ENCODE peak calls at places on chromosomes 2 and 18, in five cellular contexts. Q is IMR-90, O is suprapubic skin, R is GM23248, W is right lobe of liver. J is an unnamed sample.

GRCh38 chr2:223526106-223526505 is 76.1 kb downstream of the SCG2 start:
- DNase-seq in O (no peak), W (no peak), Q (no peak), R (no peak), J (no peak)

GRCh38 chr2:96759548-96759947 is 1.2 kb upstream of the CNNM4 start:
- DNase-seq in Q (no peak), O (no peak), W (no peak), R (no peak), J (no peak)

GRCh38 chr18:48802543-48803428 is 148.0 kb downstream of the SMAD7 start:
- DNase-seq in O (peak), R (no peak), W (peak), Q (no peak), J (no peak)

GRCh38 chr18:61127714-61128485 is 205.3 kb upstream of the CDH20 start:
- DNase-seq in O (no peak), R (no peak), Q (no peak), W (no peak), J (no peak)

GRCh38 chr2:238162516-238163441 is 4.0 kb downstream of the ERFE start:
- DNase-seq in R (peak), O (peak), W (no peak), Q (no peak), J (no peak)

GRCh38 chr2:215405722-215406581 is 29.9 kb downstream of the FN1 start:
- DNase-seq in R (no peak), O (no peak), W (no peak), Q (no peak), J (no peak)

GRCh38 chr18:10771053-10771709 is 245.4 kb downstream of the NAPG start:
- DNase-seq in W (no peak), R (peak), O (no peak), Q (peak), J (no peak)

GRCh38 chr2:169916623-169917022 is 89.4 kb downstream of the UBR3 start:
- DNase-seq in O (no peak), W (no peak), R (no peak), Q (no peak), J (no peak)

GRCh38 chr2:215272918-215273317 is 38.9 kb upstream of the ATIC start:
- DNase-seq in W (no peak), O (no peak), Q (no peak), R (no peak), J (no peak)

GRCh38 chr2:1972428-1972827 is 228.1 kb upstream of the PXDN start:
- DNase-seq in R (peak), O (no peak), Q (no peak), W (no peak), J (no peak)

GRCh38 chr18:13232060-13232917 is 13.7 kb downstream of the LDLRAD4 start:
- DNase-seq in Q (no peak), R (no peak), O (peak), W (peak), J (no peak)
- H3K27ac ChIP-seq in Q (no peak), R (no peak), O (no peak), W (no peak), J (no peak)

GRCh38 chr2:111897924-111898702 is at the start of gene MERTK:
- DNase-seq in W (peak), Q (peak), O (peak), R (peak), J (peak)

GRCh38 chr2:111903516-111903915 is 5.1 kb downstream of the MERTK start:
- DNase-seq in Q (no peak), R (no peak), O (no peak), W (no peak), J (no peak)

GRCh38 chr2:111903930-111904439 is 5.6 kb downstream of the MERTK start:
- DNase-seq in O (no peak), Q (no peak), R (no peak), W (no peak), J (no peak)

GRCh38 chr2:111898703-111899514 is 502 bp downstream of the MERTK start:
- DNase-seq in R (peak), O (peak), W (no peak), Q (no peak), J (peak)

GRCh38 chr2:111900859-111901258 is 2.5 kb downstream of the MERTK start:
- DNase-seq in Q (peak), R (peak), O (no peak), W (no peak), J (no peak)
- H3K27ac ChIP-seq in Q (no peak), R (no peak), O (no peak), W (no peak), J (no peak)

DNA sequence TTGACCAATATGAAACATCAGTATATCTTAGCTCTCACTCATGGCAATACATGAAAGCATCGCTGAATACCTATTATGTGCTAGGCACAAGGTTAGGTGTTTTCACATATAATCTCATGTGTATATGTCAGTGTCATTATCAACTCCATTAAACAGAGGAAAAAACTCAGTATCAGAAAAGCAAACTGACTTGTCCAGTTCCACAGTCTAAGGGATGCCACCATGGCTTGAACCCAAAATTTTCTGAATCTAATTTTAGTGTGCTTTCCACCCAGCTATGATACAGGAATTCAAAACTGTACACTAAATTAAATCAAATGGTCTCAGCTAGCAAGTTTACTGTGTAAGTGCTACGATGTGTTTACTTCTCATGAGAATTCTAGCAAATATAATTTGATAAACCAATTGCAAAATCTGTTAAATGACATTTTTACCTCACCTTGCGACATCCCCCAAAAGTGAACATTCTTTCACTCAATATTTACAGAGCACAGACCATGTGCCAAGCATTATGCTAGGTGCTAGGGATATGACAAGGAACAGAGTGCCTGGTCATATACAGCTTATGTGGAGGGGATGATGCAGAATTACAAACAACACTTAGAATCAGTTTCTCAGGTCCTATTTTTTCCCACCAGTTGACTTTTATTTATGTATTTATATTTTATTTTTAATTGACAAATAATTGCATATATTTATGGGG is 211.6 kb downstream of the PID1 start:
- DNase-seq in O (no peak), R (no peak), Q (no peak), W (no peak), J (no peak)
- H3K27ac ChIP-seq in O (no peak), R (no peak), Q (no peak), W (no peak), J (no peak)

GRCh38 chr2:43149482-43150107 is 76.8 kb downstream of the ZFP36L2 start:
- DNase-seq in W (no peak), R (no peak), O (no peak), Q (no peak), J (no peak)
- H3K27ac ChIP-seq in W (no peak), R (no peak), O (no peak), Q (no peak), J (peak)